ENCODE peak calls at places on chromosome 19, in ten cellular contexts. Y, G, P, J, H, B, V, D, Q and I are unnamed samples.

GRCh38 chr19:16224266-16225045 is 26.7 kb downstream of the AP1M1 start:
- DNase-seq in Y (peak), G (no peak), P (no peak), J (no peak), H (no peak), B (no peak), V (no peak), D (no peak), Q (no peak), I (no peak)

GRCh38 chr19:511101-511841 is 4.0 kb downstream of the TPGS1 start:
- DNase-seq in Y (peak), G (no peak), P (no peak), J (no peak), H (peak), B (no peak), V (peak), D (peak), Q (peak), I (no peak)

GRCh38 chr19:29966594-29967249 is 24.7 kb downstream of the URI1 start:
- DNase-seq in Y (no peak), G (no peak), P (no peak), J (peak), H (no peak), B (no peak), V (no peak), D (no peak), Q (no peak), I (no peak)

GRCh38 chr19:46967578-46968018 is 52.0 kb upstream of the NPAS1 start:
- DNase-seq in Y (no peak), G (no peak), P (peak), J (no peak), H (no peak), B (no peak), V (peak), D (peak), Q (no peak), I (no peak)

GRCh38 chr19:4059931-4060620 is 6.6 kb downstream of the ZBTB7A start:
- DNase-seq in Y (peak), G (peak), P (no peak), J (no peak), H (no peak), B (no peak), V (peak), D (peak), Q (peak), I (no peak)

GRCh38 chr19:56567274-56568120 is at the start of gene ZNF470:
- DNase-seq in Y (peak), G (peak), P (peak), J (peak), H (peak), B (peak), V (peak), D (peak), Q (peak), I (peak)

GRCh38 chr19:10243606-10244005 is 8.4 kb upstream of the MRPL4 start:
- DNase-seq in Y (no peak), G (no peak), P (no peak), J (no peak), H (no peak), B (no peak), V (no peak), D (no peak), Q (no peak), I (no peak)

GRCh38 chr19:40223135-40223822 is 3.2 kb downstream of the CCNP start:
- DNase-seq in Y (peak), G (no peak), P (no peak), J (no peak), H (no peak), B (peak), V (peak), D (peak), Q (no peak), I (no peak)

GRCh38 chr19:35260694-35261304 is 8.0 kb upstream of the USF2 start:
- DNase-seq in Y (peak), G (no peak), P (no peak), J (no peak), H (no peak), B (no peak), V (no peak), D (no peak), Q (no peak), I (no peak)